ENCODE peak calls at places on chromosomes 2 and 18, in five cellular contexts. One of them, this sample, is unnamed.
A peak's percentile ranks its signal among the peaks of the same experiment; 100 is the strongest.

GRCh38 chr2:224562831-224563230 is 22.3 kb downstream of the CUL3 start:
- DNase-seq in caudate nucleus: no peak
- DNase-seq in dermis microvascular lymphatic vessel endothelial cell: no peak
- DNase-seq in ELR: no peak
- DNase-seq in hepatocyte: no peak
- DNase-seq in this sample: no peak

GRCh38 chr18:22282311-22283235 is 113.2 kb downstream of the GATA6 start:
- DNase-seq in caudate nucleus: no peak
- DNase-seq in dermis microvascular lymphatic vessel endothelial cell: peak; percentile 91
- DNase-seq in ELR: peak; percentile 75
- DNase-seq in hepatocyte: peak; percentile 74
- DNase-seq in this sample: no peak

GRCh38 chr18:79662051-79662450 is 17.6 kb upstream of the CTDP1 start:
- DNase-seq in caudate nucleus: peak; percentile 9
- DNase-seq in dermis microvascular lymphatic vessel endothelial cell: no peak
- DNase-seq in ELR: no peak
- DNase-seq in hepatocyte: no peak
- DNase-seq in this sample: no peak

GRCh38 chr18:48539406-48540328 is 836 bp downstream of the CTIF start:
- DNase-seq in caudate nucleus: peak; percentile 75
- DNase-seq in dermis microvascular lymphatic vessel endothelial cell: no peak
- DNase-seq in ELR: peak; percentile 74
- DNase-seq in hepatocyte: peak; percentile 76
- DNase-seq in this sample: peak; percentile 68

GRCh38 chr2:74457129-74457548 is 1.1 kb upstream of the WBP1 start:
- DNase-seq in caudate nucleus: peak; percentile 67
- DNase-seq in dermis microvascular lymphatic vessel endothelial cell: no peak
- DNase-seq in ELR: no peak
- DNase-seq in hepatocyte: no peak
- DNase-seq in this sample: no peak

GRCh38 chr2:160376576-160376975 is 117.0 kb downstream of the RBMS1 start:
- DNase-seq in caudate nucleus: no peak
- DNase-seq in dermis microvascular lymphatic vessel endothelial cell: no peak
- DNase-seq in ELR: peak; percentile 75
- DNase-seq in hepatocyte: no peak
- DNase-seq in this sample: no peak

GRCh38 chr2:186645999-186646398 is 47.9 kb upstream of the FAM171B start:
- DNase-seq in caudate nucleus: no peak
- DNase-seq in dermis microvascular lymphatic vessel endothelial cell: no peak
- DNase-seq in ELR: no peak
- DNase-seq in hepatocyte: no peak
- DNase-seq in this sample: no peak

GRCh38 chr18:40355701-40356100 is 1599.3 kb upstream of the PIK3C3 start:
- DNase-seq in caudate nucleus: no peak
- DNase-seq in dermis microvascular lymphatic vessel endothelial cell: no peak
- DNase-seq in ELR: peak; percentile 40
- DNase-seq in hepatocyte: no peak
- DNase-seq in this sample: no peak

GRCh38 chr2:160913323-160913722 is 246.9 kb upstream of the TANK start:
- DNase-seq in caudate nucleus: no peak
- DNase-seq in dermis microvascular lymphatic vessel endothelial cell: no peak
- DNase-seq in ELR: no peak
- DNase-seq in hepatocyte: no peak
- DNase-seq in this sample: no peak

GRCh38 chr2:190615555-190616200 is 33.2 kb upstream of the NAB1 start:
- DNase-seq in caudate nucleus: no peak
- DNase-seq in dermis microvascular lymphatic vessel endothelial cell: no peak
- DNase-seq in ELR: no peak
- DNase-seq in hepatocyte: no peak
- DNase-seq in this sample: no peak

GRCh38 chr2:197909377-197909776 is 105.0 kb downstream of the PLCL1 start:
- DNase-seq in caudate nucleus: no peak
- DNase-seq in dermis microvascular lymphatic vessel endothelial cell: no peak
- DNase-seq in ELR: peak; percentile 58
- DNase-seq in hepatocyte: no peak
- DNase-seq in this sample: no peak

GRCh38 chr2:172431428-172431827 is 4.0 kb downstream of the ITGA6 start:
- DNase-seq in caudate nucleus: no peak
- DNase-seq in dermis microvascular lymphatic vessel endothelial cell: no peak
- DNase-seq in ELR: no peak
- DNase-seq in hepatocyte: no peak
- DNase-seq in this sample: peak; percentile 41

GRCh38 chr2:225334524-225334923 is 65.0 kb upstream of the NYAP2 start:
- DNase-seq in caudate nucleus: no peak
- DNase-seq in dermis microvascular lymphatic vessel endothelial cell: no peak
- DNase-seq in ELR: no peak
- DNase-seq in hepatocyte: no peak
- DNase-seq in this sample: no peak

GRCh38 chr2:37766087-37766486 is 94.6 kb upstream of the CDC42EP3 start:
- DNase-seq in caudate nucleus: no peak
- DNase-seq in dermis microvascular lymphatic vessel endothelial cell: no peak
- DNase-seq in ELR: peak; percentile 49
- DNase-seq in hepatocyte: no peak
- DNase-seq in this sample: no peak

GRCh38 chr2:212723226-212723625 is 184.6 kb upstream of the ERBB4 start:
- DNase-seq in caudate nucleus: no peak
- DNase-seq in dermis microvascular lymphatic vessel endothelial cell: no peak
- DNase-seq in ELR: peak; percentile 70
- DNase-seq in hepatocyte: no peak
- DNase-seq in this sample: no peak

GRCh38 chr2:29106980-29107388 is 8.2 kb upstream of the CLIP4 start:
- DNase-seq in caudate nucleus: no peak
- DNase-seq in dermis microvascular lymphatic vessel endothelial cell: no peak
- DNase-seq in ELR: peak; percentile 31
- DNase-seq in hepatocyte: peak; percentile 13
- DNase-seq in this sample: no peak

GRCh38 chr2:240429872-240430491 is 5.5 kb upstream of the GPC1 start:
- DNase-seq in caudate nucleus: no peak
- DNase-seq in dermis microvascular lymphatic vessel endothelial cell: no peak
- DNase-seq in ELR: no peak
- DNase-seq in hepatocyte: no peak
- DNase-seq in this sample: no peak

GRCh38 chr2:48471048-48471474 is 58.9 kb upstream of the STON1 start:
- DNase-seq in caudate nucleus: no peak
- DNase-seq in dermis microvascular lymphatic vessel endothelial cell: peak; percentile 36
- DNase-seq in ELR: peak; percentile 74
- DNase-seq in hepatocyte: peak; percentile 82
- DNase-seq in this sample: no peak

GRCh38 chr2:36597003-36597531 is 901 bp downstream of the FEZ2 start:
- DNase-seq in caudate nucleus: no peak
- DNase-seq in dermis microvascular lymphatic vessel endothelial cell: no peak
- DNase-seq in ELR: no peak
- DNase-seq in hepatocyte: no peak
- DNase-seq in this sample: no peak

GRCh38 chr18:35089918-35090550 is 48.8 kb downstream of the MAPRE2 start:
- DNase-seq in caudate nucleus: no peak
- DNase-seq in dermis microvascular lymphatic vessel endothelial cell: no peak
- DNase-seq in ELR: peak; percentile 22
- DNase-seq in hepatocyte: no peak
- DNase-seq in this sample: no peak

GRCh38 chr2:128988974-128989373 is 670.3 kb upstream of the HS6ST1 start:
- DNase-seq in caudate nucleus: no peak
- DNase-seq in dermis microvascular lymphatic vessel endothelial cell: no peak
- DNase-seq in ELR: no peak
- DNase-seq in hepatocyte: no peak
- DNase-seq in this sample: no peak

GRCh38 chr2:215527738-215528137 is 91.9 kb upstream of the FN1 start:
- DNase-seq in caudate nucleus: no peak
- DNase-seq in dermis microvascular lymphatic vessel endothelial cell: no peak
- DNase-seq in ELR: peak; percentile 21
- DNase-seq in hepatocyte: no peak
- DNase-seq in this sample: no peak

GRCh38 chr2:11679491-11680130 is 9.6 kb upstream of the NTSR2 start:
- DNase-seq in caudate nucleus: no peak
- DNase-seq in dermis microvascular lymphatic vessel endothelial cell: no peak
- DNase-seq in ELR: no peak
- DNase-seq in hepatocyte: no peak
- DNase-seq in this sample: no peak

GRCh38 chr2:74423226-74424095 is 1.9 kb downstream of the WDR54 start:
- DNase-seq in caudate nucleus: no peak
- DNase-seq in dermis microvascular lymphatic vessel endothelial cell: no peak
- DNase-seq in ELR: no peak
- DNase-seq in hepatocyte: no peak
- DNase-seq in this sample: no peak

GRCh38 chr18:78105611-78106010 is 856.0 kb downstream of the GALR1 start:
- DNase-seq in caudate nucleus: no peak
- DNase-seq in dermis microvascular lymphatic vessel endothelial cell: no peak
- DNase-seq in ELR: no peak
- DNase-seq in hepatocyte: no peak
- DNase-seq in this sample: no peak

GRCh38 chr2:232238108-232238507 is 140.4 kb upstream of the ALPP start:
- DNase-seq in caudate nucleus: no peak
- DNase-seq in dermis microvascular lymphatic vessel endothelial cell: no peak
- DNase-seq in ELR: no peak
- DNase-seq in hepatocyte: peak; percentile 19
- DNase-seq in this sample: no peak

GRCh38 chr2:86019121-86019520 is 86.6 kb downstream of the POLR1A start:
- DNase-seq in caudate nucleus: no peak
- DNase-seq in dermis microvascular lymphatic vessel endothelial cell: no peak
- DNase-seq in ELR: no peak
- DNase-seq in hepatocyte: no peak
- DNase-seq in this sample: no peak

GRCh38 chr18:46333371-46334199 is 229.4 kb downstream of the HAUS1 start:
- DNase-seq in caudate nucleus: peak; percentile 32
- DNase-seq in dermis microvascular lymphatic vessel endothelial cell: no peak
- DNase-seq in ELR: no peak
- DNase-seq in hepatocyte: peak; percentile 37
- DNase-seq in this sample: peak; percentile 26

GRCh38 chr18:9845256-9845655 is 40.5 kb upstream of the TXNDC2 start:
- DNase-seq in caudate nucleus: no peak
- DNase-seq in dermis microvascular lymphatic vessel endothelial cell: no peak
- DNase-seq in ELR: no peak
- DNase-seq in hepatocyte: no peak
- DNase-seq in this sample: no peak